ENCODE peak calls at places on chromosomes 4 and X, in nine cellular contexts. P, W, O, U, J, E, Y, I and L are unnamed samples.

GRCh38 chr4:7928711-7929505 is 10.8 kb downstream of the AFAP1 start:
- DNase-seq in P (no peak), W (no peak), O (no peak), U (no peak), J (no peak), E (no peak), Y (no peak), I (no peak), L (no peak)

GRCh38 chr4:86032476-86033022 is 327.3 kb downstream of the MAPK10 start:
- DNase-seq in P (no peak), W (no peak), O (no peak), U (peak; percentile 77), J (peak; percentile 42), E (no peak), Y (no peak), I (no peak), L (peak; percentile 67)

GRCh38 chrX:1576201-1577101 is 15.0 kb upstream of the AKAP17A start:
- DNase-seq in P (no peak), W (no peak), O (no peak), U (no peak), J (no peak), E (no peak), Y (no peak), I (no peak), L (no peak)

GRCh38 chrX:140709421-140709846 is at the start of gene LINC00632:
- DNase-seq in P (no peak), W (no peak), O (no peak), U (no peak), J (no peak), E (peak; percentile 4), Y (peak; percentile 22), I (no peak), L (no peak)

GRCh38 chr4:55554453-55555030 is 7.8 kb upstream of the CLOCK start:
- DNase-seq in P (no peak), W (peak; percentile 56), O (peak; percentile 2), U (no peak), J (no peak), E (no peak), Y (peak; percentile 10), I (no peak), L (peak; percentile 47)

GRCh38 chrX:109667986-109668385 is 43.0 kb upstream of the KCNE5 start:
- DNase-seq in P (no peak), W (no peak), O (no peak), U (no peak), J (no peak), E (no peak), Y (no peak), I (no peak), L (no peak)

GRCh38 chrX:105480646-105481310 is 260.3 kb upstream of the TEX13A start:
- DNase-seq in P (no peak), W (no peak), O (no peak), U (no peak), J (no peak), E (no peak), Y (no peak), I (no peak), L (no peak)

GRCh38 chr4:96407651-96408342 is 567.9 kb downstream of the PDHA2 start:
- DNase-seq in P (no peak), W (peak; percentile 2), O (no peak), U (peak; percentile 11), J (no peak), E (peak; percentile 6), Y (peak; percentile 12), I (no peak), L (no peak)

GRCh38 chr4:77820836-77821561 is 1.8 kb upstream of the CNOT6L start:
- DNase-seq in P (no peak), W (no peak), O (peak; percentile 16), U (no peak), J (no peak), E (no peak), Y (no peak), I (no peak), L (no peak)

GRCh38 chr4:89125901-89126435 is 14.6 kb downstream of the TIGD2 start:
- DNase-seq in P (no peak), W (no peak), O (no peak), U (no peak), J (no peak), E (no peak), Y (no peak), I (no peak), L (no peak)

GRCh38 chrX:13128104-13128503 is 83.7 kb upstream of the FAM9C start:
- DNase-seq in P (no peak), W (no peak), O (no peak), U (no peak), J (no peak), E (no peak), Y (no peak), I (no peak), L (peak; percentile 50)

GRCh38 chr4:176735300-176735699 is 57.4 kb downstream of the VEGFC start:
- DNase-seq in P (no peak), W (no peak), O (no peak), U (peak; percentile 34), J (no peak), E (no peak), Y (no peak), I (no peak), L (peak; percentile 64)

GRCh38 chr4:158945529-158946108 is 157.3 kb upstream of the RAPGEF2 start:
- DNase-seq in P (no peak), W (no peak), O (no peak), U (no peak), J (no peak), E (no peak), Y (no peak), I (no peak), L (no peak)

GRCh38 chrX:54178100-54178940 is 4.7 kb downstream of the FAM120C start:
- DNase-seq in P (no peak), W (peak; percentile 25), O (no peak), U (peak; percentile 50), J (no peak), E (no peak), Y (no peak), I (no peak), L (peak; percentile 73)

GRCh38 chrX:69539437-69539836 is 35.3 kb downstream of the NALF2 start:
- DNase-seq in P (no peak), W (no peak), O (peak; percentile 66), U (no peak), J (no peak), E (no peak), Y (no peak), I (no peak), L (no peak)

GRCh38 chr4:121125486-121125885 is 38.6 kb downstream of the TNIP3 start:
- DNase-seq in P (no peak), W (no peak), O (no peak), U (no peak), J (no peak), E (no peak), Y (no peak), I (no peak), L (no peak)

GRCh38 chr4:8738471-8738931 is 133.1 kb downstream of the HMX1 start:
- DNase-seq in P (no peak), W (no peak), O (no peak), U (no peak), J (no peak), E (no peak), Y (no peak), I (no peak), L (no peak)

GRCh38 chr4:128916832-128917231 is 107.3 kb downstream of the JADE1 start:
- DNase-seq in P (no peak), W (no peak), O (no peak), U (no peak), J (no peak), E (no peak), Y (no peak), I (peak; percentile 72), L (no peak)

GRCh38 chr4:32789026-32789608 is 2068.9 kb downstream of the PCDH7 start:
- DNase-seq in P (no peak), W (no peak), O (no peak), U (no peak), J (no peak), E (no peak), Y (no peak), I (no peak), L (no peak)

GRCh38 chrX:16589211-16589610 is 60.7 kb upstream of the S100G start:
- DNase-seq in P (no peak), W (no peak), O (no peak), U (no peak), J (no peak), E (no peak), Y (no peak), I (no peak), L (peak; percentile 74)

GRCh38 chr4:167873536-167873935 is 218.8 kb upstream of the ANXA10 start:
- DNase-seq in P (no peak), W (no peak), O (no peak), U (no peak), J (no peak), E (no peak), Y (no peak), I (no peak), L (no peak)

GRCh38 chrX:26160301-26160700 is at the start of gene MAGEB6B:
- DNase-seq in P (no peak), W (no peak), O (no peak), U (no peak), J (no peak), E (no peak), Y (no peak), I (no peak), L (no peak)